ENCODE peak calls at places on chromosomes 16 and 17, in eight cellular contexts. W is GM23248; O is MV-4-11; G is hippocampal formation; Y is activated CD4-positive, alpha-beta T cell treated with anti-CD3 and anti-CD28 coated beads, Interleukin-2, amount 10 ng/mL, durations not matched to agents 7 days and 5 days; M is dorsolateral prefrontal cortex; E is transverse colon; A is mucosa of gallbladder. S is an unnamed sample.
A peak's percentile ranks its signal among the peaks of the same experiment; 100 is the strongest.

GRCh38 chr17:226773-227580 is 45.5 kb upstream of the DOC2B start:
- DNase-seq in Y (no peak), M (peak; percentile 40), O (no peak), E (no peak), A (no peak), G (peak; percentile 22), W (no peak), S (no peak)

GRCh38 chr16:20404637-20405036 is at the start of gene PDILT:
- DNase-seq in E (no peak), O (no peak), G (no peak), M (no peak), A (no peak), Y (no peak), W (no peak), S (no peak)

GRCh38 chr16:969508-970378 is 1.0 kb downstream of the LMF1 start:
- DNase-seq in W (peak; percentile 69), O (no peak), M (no peak), Y (no peak), E (peak; percentile 32), A (no peak), G (no peak), S (no peak)

GRCh38 chr17:7313028-7313889 is 1.9 kb downstream of the GPS2 start:
- DNase-seq in E (no peak), W (peak; percentile 38), M (no peak), Y (no peak), A (no peak), G (no peak), O (peak; percentile 22), S (no peak)

GRCh38 chr16:22770866-22771265 is 43.1 kb upstream of the HS3ST2 start:
- DNase-seq in W (no peak), Y (no peak), G (no peak), M (no peak), A (no peak), E (no peak), O (no peak), S (no peak)

GRCh38 chr16:1870365-1871082 is 1.4 kb downstream of the MEIOB start:
- DNase-seq in A (no peak), M (no peak), O (no peak), W (peak; percentile 90), Y (no peak), G (no peak), E (no peak), S (no peak)

GRCh38 chr17:82098939-82099765 is 1.1 kb upstream of the FASN start:
- DNase-seq in O (no peak), A (no peak), G (no peak), M (no peak), Y (no peak), W (no peak), E (peak; percentile 44), S (no peak)

GRCh38 chr16:75559002-75559401 is 3.0 kb upstream of the TMEM231 start:
- DNase-seq in O (no peak), G (no peak), A (no peak), Y (no peak), M (no peak), E (no peak), W (no peak), S (no peak)

S was measured in activated naive CD8-positive, alpha-beta T cell treated with anti-CD3 and anti-CD28 coated beads, Interleukin-2, amount 50 U/mL, for 24 hours.